ENCODE peak calls at places on chromosomes 1 and 21, in five cellular contexts. One of them, this sample, is unnamed.

GRCh38 chr1:55284856-55285255 is 69.7 kb upstream of the USP24 start:
- DNase-seq in heart left ventricle: peak; percentile 36
- DNase-seq in CD8-positive, alpha-beta T cell: no peak
- DNase-seq in CD8-positive, alpha-beta memory T cell: no peak
- DNase-seq in activated gamma-delta T cell treated with Interleukin-2 at 50 U/mL for 16 hours: no peak
- DNase-seq in this sample: no peak

GRCh38 chr1:109769335-109770078 is 5.8 kb upstream of the EPS8L3 start:
- DNase-seq in heart left ventricle: no peak
- DNase-seq in CD8-positive, alpha-beta T cell: no peak
- DNase-seq in CD8-positive, alpha-beta memory T cell: no peak
- DNase-seq in activated gamma-delta T cell treated with Interleukin-2 at 50 U/mL for 16 hours: no peak
- DNase-seq in this sample: no peak

GRCh38 chr1:41330588-41331545 is 30.4 kb upstream of the FOXO6 start:
- DNase-seq in heart left ventricle: no peak
- DNase-seq in CD8-positive, alpha-beta T cell: no peak
- DNase-seq in CD8-positive, alpha-beta memory T cell: no peak
- DNase-seq in activated gamma-delta T cell treated with Interleukin-2 at 50 U/mL for 16 hours: no peak
- DNase-seq in this sample: no peak

GRCh38 chr1:66450043-66450514 is 83.9 kb upstream of the SGIP1 start:
- DNase-seq in heart left ventricle: peak; percentile 34
- DNase-seq in CD8-positive, alpha-beta T cell: no peak
- DNase-seq in CD8-positive, alpha-beta memory T cell: no peak
- DNase-seq in activated gamma-delta T cell treated with Interleukin-2 at 50 U/mL for 16 hours: no peak
- DNase-seq in this sample: no peak

GRCh38 chr1:201999625-202000238 is 10.7 kb upstream of the ELF3 start:
- DNase-seq in heart left ventricle: no peak
- DNase-seq in CD8-positive, alpha-beta T cell: peak; percentile 10
- DNase-seq in CD8-positive, alpha-beta memory T cell: no peak
- DNase-seq in activated gamma-delta T cell treated with Interleukin-2 at 50 U/mL for 16 hours: no peak
- DNase-seq in this sample: no peak

GRCh38 chr21:35796834-35797233 is 263.5 kb downstream of the SETD4 start:
- DNase-seq in heart left ventricle: no peak
- DNase-seq in CD8-positive, alpha-beta T cell: no peak
- DNase-seq in CD8-positive, alpha-beta memory T cell: no peak
- DNase-seq in activated gamma-delta T cell treated with Interleukin-2 at 50 U/mL for 16 hours: no peak
- DNase-seq in this sample: no peak

GRCh38 chr1:31957701-31958674 is 19.8 kb upstream of the PTP4A2 start:
- DNase-seq in heart left ventricle: peak; percentile 36
- DNase-seq in CD8-positive, alpha-beta T cell: peak; percentile 25
- DNase-seq in CD8-positive, alpha-beta memory T cell: no peak
- DNase-seq in activated gamma-delta T cell treated with Interleukin-2 at 50 U/mL for 16 hours: peak; percentile 5
- DNase-seq in this sample: no peak

GRCh38 chr1:107432108-107432507 is 291.3 kb downstream of the NTNG1 start:
- DNase-seq in heart left ventricle: no peak
- DNase-seq in CD8-positive, alpha-beta T cell: no peak
- DNase-seq in CD8-positive, alpha-beta memory T cell: no peak
- DNase-seq in activated gamma-delta T cell treated with Interleukin-2 at 50 U/mL for 16 hours: no peak
- DNase-seq in this sample: no peak

GRCh38 chr21:46253610-46254124 is 25.1 kb upstream of the LSS start:
- DNase-seq in heart left ventricle: no peak
- DNase-seq in CD8-positive, alpha-beta T cell: peak; percentile 27
- DNase-seq in CD8-positive, alpha-beta memory T cell: peak; percentile 11
- DNase-seq in activated gamma-delta T cell treated with Interleukin-2 at 50 U/mL for 16 hours: no peak
- DNase-seq in this sample: no peak

GRCh38 chr1:103256490-103256889 is 148.2 kb upstream of the COL11A1 start:
- DNase-seq in heart left ventricle: no peak
- DNase-seq in CD8-positive, alpha-beta T cell: no peak
- DNase-seq in CD8-positive, alpha-beta memory T cell: no peak
- DNase-seq in activated gamma-delta T cell treated with Interleukin-2 at 50 U/mL for 16 hours: no peak
- DNase-seq in this sample: no peak